ENCODE peak calls at places on chromosomes 5 and 9, in eight cellular contexts. O, F, T, U, N, M, V and K are unnamed samples.

GRCh38 chr5:167785896-167786295 is 505.5 kb upstream of the WWC1 start:
- DNase-seq in O (no peak), F (no peak), T (no peak), U (no peak), N (no peak), M (no peak), V (no peak), K (no peak)

GRCh38 chr9:89507626-89508025 is 9.7 kb upstream of the SEMA4D start:
- DNase-seq in O (no peak), F (no peak), T (no peak), U (no peak), N (no peak), M (no peak), V (no peak), K (no peak)

GRCh38 chr5:154095819-154096380 is 57.1 kb downstream of the MFAP3 start:
- DNase-seq in O (no peak), F (no peak), T (no peak), U (no peak), N (no peak), M (no peak), V (no peak), K (no peak)

GRCh38 chr5:178589180-178590140 is 733 bp downstream of the COL23A1 start:
- DNase-seq in O (no peak), F (peak; percentile 79), T (no peak), U (no peak), N (no peak), M (peak; percentile 22), V (no peak), K (peak; percentile 50)

GRCh38 chr5:14223372-14223771 is 80.2 kb downstream of the TRIO start:
- DNase-seq in O (no peak), F (no peak), T (no peak), U (no peak), N (no peak), M (no peak), V (no peak), K (no peak)

GRCh38 chr9:134375011-134375390 is 48.7 kb downstream of the RXRA start:
- DNase-seq in O (no peak), F (no peak), T (no peak), U (peak; percentile 94), N (no peak), M (peak; percentile 28), V (peak; percentile 34), K (peak; percentile 49)

GRCh38 chr5:107669543-107670027 is 1.2 kb downstream of the EFNA5 start:
- DNase-seq in O (peak; percentile 43), F (no peak), T (peak; percentile 38), U (peak; percentile 72), N (no peak), M (peak; percentile 56), V (peak; percentile 33), K (peak; percentile 47)

GRCh38 chr9:132784286-132784820 is 93.7 kb downstream of the AK8 start:
- DNase-seq in O (no peak), F (peak; percentile 13), T (no peak), U (no peak), N (no peak), M (no peak), V (no peak), K (no peak)

GRCh38 chr5:110735545-110735944 is 3.3 kb upstream of the SLC25A46 start:
- DNase-seq in O (no peak), F (no peak), T (no peak), U (no peak), N (no peak), M (no peak), V (no peak), K (no peak)

GRCh38 chr9:95753762-95754465 is 121.6 kb upstream of the ERCC6L2 start:
- DNase-seq in O (no peak), F (no peak), T (no peak), U (peak; percentile 81), N (no peak), M (no peak), V (no peak), K (no peak)

GRCh38 chr9:68493953-68494541 is 46.6 kb downstream of the TMEM252 start:
- DNase-seq in O (no peak), F (no peak), T (no peak), U (no peak), N (no peak), M (no peak), V (no peak), K (no peak)

GRCh38 chr5:139061856-139062255 is 136.3 kb downstream of the SIL1 start:
- DNase-seq in O (no peak), F (peak; percentile 58), T (peak; percentile 40), U (no peak), N (no peak), M (peak; percentile 37), V (no peak), K (peak; percentile 46)

GRCh38 chr9:96646081-96646991 is 8.8 kb downstream of the PRXL2C start:
- DNase-seq in O (no peak), F (no peak), T (peak; percentile 13), U (no peak), N (no peak), M (peak; percentile 60), V (peak; percentile 82), K (peak; percentile 77)

GRCh38 chr5:34496258-34496657 is 159.9 kb upstream of the RAI14 start:
- DNase-seq in O (no peak), F (peak; percentile 67), T (no peak), U (peak; percentile 68), N (no peak), M (no peak), V (peak; percentile 45), K (no peak)
- TF ChIP-seq CTCF in O (no peak), F (peak; percentile 59), T (peak; percentile 14), U (no peak), N (no peak), M (no peak), V (no peak), K (peak; percentile 2)

GRCh38 chr5:143473481-143473880 is 70.0 kb upstream of the NR3C1 start:
- DNase-seq in O (no peak), F (no peak), T (no peak), U (no peak), N (no peak), M (no peak), V (no peak), K (no peak)

GRCh38 chr5:143479394-143479793 is 75.9 kb upstream of the NR3C1 start:
- DNase-seq in O (no peak), F (no peak), T (no peak), U (no peak), N (no peak), M (no peak), V (no peak), K (peak; percentile 36)

GRCh38 chr5:143480001-143480400 is 76.5 kb upstream of the NR3C1 start:
- DNase-seq in O (no peak), F (no peak), T (no peak), U (no peak), N (no peak), M (no peak), V (no peak), K (no peak)

GRCh38 chr5:143472576-143472975 is 69.1 kb upstream of the NR3C1 start:
- DNase-seq in O (no peak), F (no peak), T (no peak), U (no peak), N (no peak), M (no peak), V (no peak), K (no peak)

DNA sequence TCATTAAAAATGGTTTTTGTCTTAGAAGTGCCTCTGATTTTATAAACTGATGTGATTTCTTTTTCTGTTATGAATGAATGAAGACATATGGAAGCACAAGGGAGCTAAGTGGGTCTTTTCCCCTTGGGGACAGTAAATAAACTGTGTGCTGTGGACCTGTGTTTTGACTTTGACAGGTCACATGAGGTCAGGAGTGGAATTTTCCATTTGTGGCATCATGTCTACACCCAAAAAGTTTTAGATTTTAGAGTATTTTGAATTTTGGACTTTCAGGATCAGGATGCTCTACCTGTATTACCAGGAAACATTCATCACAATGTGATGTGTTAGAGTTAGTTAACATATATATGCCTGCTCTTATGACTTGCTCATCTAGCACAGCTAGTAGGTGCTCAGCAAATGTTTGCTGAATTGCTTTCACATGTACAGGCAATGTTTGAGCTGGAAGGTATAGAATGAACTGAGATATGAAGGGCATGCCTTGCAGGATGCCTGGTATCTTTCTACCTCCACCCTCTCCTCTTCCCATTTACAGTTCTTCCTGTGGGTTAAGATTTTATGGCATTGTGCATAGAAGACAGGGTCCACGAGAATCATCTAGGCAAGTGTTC is 73.2 kb upstream of the NR3C1 start:
- DNase-seq in O (no peak), F (no peak), T (no peak), U (no peak), N (no peak), M (no peak), V (no peak), K (no peak)
- H3K4me3 ChIP-seq in O (no peak overlapping the region), F (no peak overlapping the region), T (no peak overlapping the region), U (no peak overlapping the region), N (no peak overlapping the region), M (no peak overlapping the region), V (no peak overlapping the region), K (no peak overlapping the region)

GRCh38 chr9:92444841-92445240 is 20.6 kb upstream of the OMD start:
- DNase-seq in O (no peak), F (no peak), T (no peak), U (no peak), N (no peak), M (no peak), V (no peak), K (no peak)

GRCh38 chr9:92439921-92440750 is 15.9 kb upstream of the OMD start:
- DNase-seq in O (no peak), F (no peak), T (peak; percentile 53), U (no peak), N (peak; percentile 10), M (peak; percentile 65), V (peak; percentile 85), K (peak; percentile 82)

GRCh38 chr9:92440751-92441046 is 16.4 kb upstream of the OMD start:
- DNase-seq in O (no peak), F (no peak), T (no peak), U (no peak), N (no peak), M (no peak), V (no peak), K (no peak)

GRCh38 chr9:92435263-92435662 is 11.0 kb upstream of the OMD start:
- DNase-seq in O (no peak), F (no peak), T (no peak), U (no peak), N (no peak), M (no peak), V (no peak), K (no peak)

DNA sequence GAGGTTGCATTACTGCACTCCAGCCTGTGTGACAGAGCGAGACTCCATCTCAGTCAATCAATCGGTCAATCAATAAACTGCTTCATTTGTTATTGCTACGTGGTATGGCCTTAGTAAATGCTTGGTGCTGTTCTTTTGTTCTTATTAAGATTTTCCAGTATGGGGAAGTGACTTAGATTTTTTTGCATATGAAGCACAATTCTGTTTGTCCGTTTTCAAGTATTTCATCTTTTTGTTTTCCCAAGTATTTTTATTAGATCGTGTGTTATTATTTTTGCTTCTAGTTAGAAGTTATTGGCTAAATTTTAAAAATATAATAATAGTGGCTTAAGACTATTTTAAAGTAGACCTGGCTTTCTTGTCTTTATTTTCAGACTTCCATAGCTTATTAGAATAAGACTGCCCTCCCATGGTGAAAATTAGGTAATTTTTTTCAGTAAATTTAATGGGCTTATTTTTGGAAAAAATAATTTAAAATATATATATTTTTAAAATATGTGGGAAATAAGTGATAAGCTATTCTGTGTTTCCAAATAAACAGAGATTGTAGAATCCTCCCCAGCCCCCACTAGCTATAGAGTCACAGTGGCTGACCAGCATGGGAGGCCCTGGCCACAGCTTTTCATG is 14.7 kb upstream of the OMD start:
- DNase-seq in O (no peak), F (no peak), T (peak; percentile 52), U (no peak), N (no peak), M (peak; percentile 62), V (peak; percentile 54), K (peak; percentile 63)
- TF ChIP-seq CTCF in O (peak; percentile 44), F (peak; percentile 47), T (no peak), U (peak; percentile 30), N (no peak), M (peak; percentile 22), V (peak; percentile 36), K (no peak)

GRCh38 chr5:15737036-15737821 is 237.2 kb downstream of the FBXL7 start:
- DNase-seq in O (no peak), F (no peak), T (no peak), U (no peak), N (no peak), M (peak; percentile 55), V (peak; percentile 36), K (peak; percentile 36)
- H3K4me3 ChIP-seq in O (no peak overlapping the region), F (no peak overlapping the region), T (no peak overlapping the region), U (no peak overlapping the region), N (no peak overlapping the region), M (no peak overlapping the region), V (no peak overlapping the region), K (no peak overlapping the region)